ENCODE peak calls at places on chromosome 20, in six cellular contexts. One of them, this sample, is unnamed.

GRCh38 chr20:58986968-58987517 is 6.0 kb downstream of the NELFCD start:
- DNase-seq in fibroblast of pulmonary artery: no peak
- DNase-seq in thyroid gland: no peak
- DNase-seq in IMR-90: no peak
- DNase-seq in SK-N-SH: peak
- DNase-seq in upper lobe of left lung: no peak
- DNase-seq in this sample: no peak

GRCh38 chr20:15862178-15862577 is 711.1 kb downstream of the KIF16B start:
- DNase-seq in fibroblast of pulmonary artery: no peak
- DNase-seq in thyroid gland: no peak
- DNase-seq in IMR-90: no peak
- DNase-seq in SK-N-SH: no peak
- DNase-seq in upper lobe of left lung: no peak
- DNase-seq in this sample: no peak

GRCh38 chr20:2654831-2655230 is 2.4 kb downstream of the NOP56 start:
- DNase-seq in fibroblast of pulmonary artery: no peak
- DNase-seq in thyroid gland: no peak
- DNase-seq in IMR-90: no peak
- DNase-seq in SK-N-SH: no peak
- DNase-seq in upper lobe of left lung: no peak
- DNase-seq in this sample: no peak

GRCh38 chr20:47546184-47547033 is 44.7 kb downstream of the NCOA3 start:
- DNase-seq in fibroblast of pulmonary artery: peak
- DNase-seq in thyroid gland: peak
- DNase-seq in IMR-90: peak
- DNase-seq in SK-N-SH: no peak
- DNase-seq in upper lobe of left lung: no peak
- DNase-seq in this sample: peak

GRCh38 chr20:34559311-34560140 is 1.0 kb downstream of the MAP1LC3A start:
- DNase-seq in fibroblast of pulmonary artery: no peak
- DNase-seq in thyroid gland: peak
- DNase-seq in IMR-90: no peak
- DNase-seq in SK-N-SH: peak
- DNase-seq in upper lobe of left lung: peak
- DNase-seq in this sample: peak

GRCh38 chr20:1945134-1945618 is 48.7 kb downstream of the PDYN start:
- DNase-seq in fibroblast of pulmonary artery: peak
- DNase-seq in thyroid gland: peak
- DNase-seq in IMR-90: no peak
- DNase-seq in SK-N-SH: no peak
- DNase-seq in upper lobe of left lung: peak
- DNase-seq in this sample: no peak

GRCh38 chr20:4837760-4838159 is 116.1 kb downstream of the PRND start:
- DNase-seq in fibroblast of pulmonary artery: no peak
- DNase-seq in thyroid gland: no peak
- DNase-seq in IMR-90: no peak
- DNase-seq in SK-N-SH: no peak
- DNase-seq in upper lobe of left lung: no peak
- DNase-seq in this sample: no peak

GRCh38 chr20:43800186-43800585 is 73.4 kb upstream of the GTSF1L start:
- DNase-seq in fibroblast of pulmonary artery: no peak
- DNase-seq in thyroid gland: no peak
- DNase-seq in IMR-90: no peak
- DNase-seq in SK-N-SH: no peak
- DNase-seq in upper lobe of left lung: no peak
- DNase-seq in this sample: no peak

GRCh38 chr20:2236266-2236665 is 59.5 kb upstream of the TGM3 start:
- DNase-seq in fibroblast of pulmonary artery: peak
- DNase-seq in thyroid gland: no peak
- DNase-seq in IMR-90: peak
- DNase-seq in SK-N-SH: no peak
- DNase-seq in upper lobe of left lung: no peak
- DNase-seq in this sample: no peak

GRCh38 chr20:58892126-58892931 is 39.8 kb downstream of the GNAS start:
- DNase-seq in fibroblast of pulmonary artery: peak
- DNase-seq in thyroid gland: peak
- DNase-seq in IMR-90: peak
- DNase-seq in SK-N-SH: peak
- DNase-seq in upper lobe of left lung: peak
- DNase-seq in this sample: peak

GRCh38 chr20:4633780-4634179 is 87.9 kb upstream of the PRND start:
- DNase-seq in fibroblast of pulmonary artery: peak
- DNase-seq in thyroid gland: no peak
- DNase-seq in IMR-90: peak
- DNase-seq in SK-N-SH: no peak
- DNase-seq in upper lobe of left lung: no peak
- DNase-seq in this sample: peak

GRCh38 chr20:45489083-45489531 is 19.6 kb downstream of the WFDC2 start:
- DNase-seq in fibroblast of pulmonary artery: no peak
- DNase-seq in thyroid gland: no peak
- DNase-seq in IMR-90: no peak
- DNase-seq in SK-N-SH: no peak
- DNase-seq in upper lobe of left lung: no peak
- DNase-seq in this sample: no peak

GRCh38 chr20:37800618-37801017 is 102.3 kb upstream of the VSTM2L start:
- DNase-seq in fibroblast of pulmonary artery: no peak
- DNase-seq in thyroid gland: no peak
- DNase-seq in IMR-90: no peak
- DNase-seq in SK-N-SH: no peak
- DNase-seq in upper lobe of left lung: no peak
- DNase-seq in this sample: no peak

GRCh38 chr20:10752206-10752605 is 78.4 kb upstream of the JAG1 start:
- DNase-seq in fibroblast of pulmonary artery: no peak
- DNase-seq in thyroid gland: no peak
- DNase-seq in IMR-90: no peak
- DNase-seq in SK-N-SH: no peak
- DNase-seq in upper lobe of left lung: no peak
- DNase-seq in this sample: no peak

GRCh38 chr20:5031206-5031557 is 29.9 kb upstream of the SLC23A2 start:
- DNase-seq in fibroblast of pulmonary artery: no peak
- DNase-seq in thyroid gland: no peak
- DNase-seq in IMR-90: no peak
- DNase-seq in SK-N-SH: peak
- DNase-seq in upper lobe of left lung: no peak
- DNase-seq in this sample: no peak

GRCh38 chr20:60255426-60255825 is 297.2 kb downstream of the CDH26 start:
- DNase-seq in fibroblast of pulmonary artery: no peak
- DNase-seq in thyroid gland: no peak
- DNase-seq in IMR-90: no peak
- DNase-seq in SK-N-SH: peak
- DNase-seq in upper lobe of left lung: no peak
- DNase-seq in this sample: no peak

GRCh38 chr20:31698803-31699718 is 23.6 kb downstream of the BCL2L1 start:
- DNase-seq in fibroblast of pulmonary artery: peak
- DNase-seq in thyroid gland: peak
- DNase-seq in IMR-90: peak
- DNase-seq in SK-N-SH: no peak
- DNase-seq in upper lobe of left lung: no peak
- DNase-seq in this sample: peak

GRCh38 chr20:49699200-49699992 is 14.3 kb downstream of the B4GALT5 start:
- DNase-seq in fibroblast of pulmonary artery: peak
- DNase-seq in thyroid gland: no peak
- DNase-seq in IMR-90: peak
- DNase-seq in SK-N-SH: no peak
- DNase-seq in upper lobe of left lung: no peak
- DNase-seq in this sample: peak

DNA sequence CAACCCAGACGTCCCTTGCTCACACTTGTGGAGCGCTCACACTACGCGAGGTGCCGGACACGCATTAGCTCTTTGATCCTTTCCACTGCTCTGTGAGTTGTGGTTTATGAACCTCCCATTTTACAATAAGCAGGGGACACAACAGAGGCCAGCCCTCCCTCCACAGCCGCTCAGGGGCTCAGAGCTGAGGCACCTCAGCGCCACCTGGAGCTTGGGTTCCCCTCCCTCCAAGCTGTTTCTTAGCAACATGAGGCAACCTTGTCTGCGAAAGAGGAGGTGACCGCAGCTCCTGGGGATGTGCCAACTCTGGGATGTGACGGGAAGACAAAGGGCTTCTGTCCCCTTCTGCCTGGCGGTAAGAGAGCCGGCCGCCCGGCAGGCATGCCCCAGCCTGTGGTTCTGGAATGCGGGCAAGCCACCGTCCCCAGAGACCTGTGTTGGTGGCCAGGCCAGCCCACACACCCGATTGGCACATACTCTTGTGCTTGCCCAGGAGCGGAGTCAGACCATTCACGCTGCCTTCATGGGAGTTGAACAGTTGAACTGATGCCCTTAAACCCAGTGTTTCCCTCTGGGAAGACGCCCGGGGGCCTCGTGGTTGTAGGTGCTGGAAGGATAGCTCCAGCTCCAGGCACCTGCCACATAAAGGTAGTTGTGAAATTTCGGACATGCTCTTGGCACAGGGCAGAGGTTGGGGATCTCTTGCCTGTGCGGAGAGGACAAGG is 44.5 kb downstream of the RBM38 start:
- DNase-seq in fibroblast of pulmonary artery: no peak
- DNase-seq in thyroid gland: peak
- DNase-seq in IMR-90: no peak
- DNase-seq in SK-N-SH: no peak
- DNase-seq in upper lobe of left lung: peak
- DNase-seq in this sample: peak
- TF ChIP-seq CTCF in fibroblast of pulmonary artery: no peak
- TF ChIP-seq CTCF in thyroid gland: no peak
- TF ChIP-seq CTCF in IMR-90: no peak
- TF ChIP-seq CTCF in SK-N-SH: no peak
- TF ChIP-seq CTCF in upper lobe of left lung: no peak
- TF ChIP-seq CTCF in this sample: no peak

DNA sequence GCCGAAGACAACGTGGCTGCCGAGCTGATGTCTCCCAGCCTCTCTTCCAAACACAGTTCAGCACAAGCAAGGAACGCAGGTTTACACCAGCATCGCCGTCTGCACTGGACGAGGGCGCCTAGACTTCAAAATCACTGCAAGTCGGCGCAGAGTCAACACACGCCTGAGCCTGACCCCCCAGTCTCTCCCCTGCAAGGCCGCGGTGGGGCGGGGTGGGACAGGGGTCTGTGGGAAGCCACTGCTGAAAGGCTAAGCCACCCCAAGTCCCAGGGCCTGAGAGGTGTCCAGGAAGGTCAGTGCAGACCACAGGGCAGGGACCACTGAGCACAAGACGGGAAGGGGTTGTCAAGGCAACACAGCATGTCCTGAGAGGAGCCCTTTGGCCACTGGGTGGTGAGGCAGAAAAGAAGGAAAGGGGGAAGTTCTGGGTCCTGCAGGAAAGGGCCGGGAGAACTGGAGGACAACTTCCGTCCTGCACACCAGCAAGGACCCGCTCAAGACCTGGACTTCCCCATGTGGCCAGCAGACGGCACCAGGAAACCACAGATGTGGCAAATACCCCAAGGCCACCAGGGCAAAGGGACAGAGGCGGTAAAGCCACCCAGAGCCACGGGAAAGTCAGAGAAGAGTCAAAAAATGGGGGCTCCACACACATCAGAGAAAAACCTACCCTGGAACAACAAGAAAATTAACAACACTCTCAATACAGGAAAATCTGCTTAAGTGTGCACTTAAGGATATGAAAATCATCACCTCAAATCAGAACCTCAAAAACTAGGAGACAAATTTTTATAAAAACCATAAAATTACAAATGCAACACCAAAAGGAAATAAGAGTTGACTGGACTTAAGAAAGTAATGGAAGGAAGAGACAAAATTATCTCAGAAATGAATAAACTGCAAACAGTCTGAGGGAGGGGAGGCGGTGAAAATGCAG is 84.8 kb downstream of the TAF4 start:
- DNase-seq in fibroblast of pulmonary artery: peak
- DNase-seq in thyroid gland: no peak
- DNase-seq in IMR-90: no peak
- DNase-seq in SK-N-SH: peak
- DNase-seq in upper lobe of left lung: peak
- DNase-seq in this sample: peak
- TF ChIP-seq CTCF in fibroblast of pulmonary artery: peak
- TF ChIP-seq CTCF in thyroid gland: no peak
- TF ChIP-seq CTCF in IMR-90: peak
- TF ChIP-seq CTCF in SK-N-SH: peak
- TF ChIP-seq CTCF in upper lobe of left lung: peak
- TF ChIP-seq CTCF in this sample: peak

DNA sequence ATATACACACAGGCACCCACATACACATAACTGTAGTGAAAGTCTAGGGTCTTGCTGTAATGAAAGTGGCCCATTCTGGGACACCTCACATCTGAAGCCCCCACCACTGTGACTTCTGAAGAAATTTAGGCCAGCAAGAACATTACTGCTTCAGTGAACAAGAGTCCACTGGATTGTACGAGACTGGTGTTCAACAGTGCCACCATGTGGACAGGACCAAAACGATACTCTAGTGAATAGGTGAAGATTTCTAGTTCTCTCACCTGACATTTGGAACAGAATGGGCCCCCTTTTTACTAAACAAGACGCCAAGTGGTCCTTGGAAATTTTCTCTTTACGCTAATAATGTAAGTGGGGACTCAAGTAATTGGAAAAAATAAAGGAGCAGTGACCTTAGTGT is 156.9 kb downstream of the MAFB start:
- DNase-seq in fibroblast of pulmonary artery: peak
- DNase-seq in thyroid gland: no peak
- DNase-seq in IMR-90: no peak
- DNase-seq in SK-N-SH: no peak
- DNase-seq in upper lobe of left lung: no peak
- DNase-seq in this sample: peak
- TF ChIP-seq CTCF in fibroblast of pulmonary artery: peak
- TF ChIP-seq CTCF in thyroid gland: no peak
- TF ChIP-seq CTCF in IMR-90: no peak
- TF ChIP-seq CTCF in SK-N-SH: peak
- TF ChIP-seq CTCF in upper lobe of left lung: no peak
- TF ChIP-seq CTCF in this sample: peak

GRCh38 chr20:63577317-63577894 is 3.4 kb upstream of the HELZ2 start:
- DNase-seq in fibroblast of pulmonary artery: no peak
- DNase-seq in thyroid gland: peak
- DNase-seq in IMR-90: no peak
- DNase-seq in SK-N-SH: peak
- DNase-seq in upper lobe of left lung: peak
- DNase-seq in this sample: no peak

GRCh38 chr20:63574156-63574828 is at the start of gene HELZ2:
- DNase-seq in fibroblast of pulmonary artery: peak
- DNase-seq in thyroid gland: peak
- DNase-seq in IMR-90: peak
- DNase-seq in SK-N-SH: peak
- DNase-seq in upper lobe of left lung: peak
- DNase-seq in this sample: peak

GRCh38 chr20:63574829-63575720 is 1.0 kb upstream of the HELZ2 start:
- DNase-seq in fibroblast of pulmonary artery: peak
- DNase-seq in thyroid gland: no peak
- DNase-seq in IMR-90: peak
- DNase-seq in SK-N-SH: no peak
- DNase-seq in upper lobe of left lung: no peak
- DNase-seq in this sample: no peak

GRCh38 chr20:63578224-63579016 is 4.4 kb upstream of the HELZ2 start:
- DNase-seq in fibroblast of pulmonary artery: no peak
- DNase-seq in thyroid gland: no peak
- DNase-seq in IMR-90: no peak
- DNase-seq in SK-N-SH: no peak
- DNase-seq in upper lobe of left lung: peak
- DNase-seq in this sample: no peak

DNA sequence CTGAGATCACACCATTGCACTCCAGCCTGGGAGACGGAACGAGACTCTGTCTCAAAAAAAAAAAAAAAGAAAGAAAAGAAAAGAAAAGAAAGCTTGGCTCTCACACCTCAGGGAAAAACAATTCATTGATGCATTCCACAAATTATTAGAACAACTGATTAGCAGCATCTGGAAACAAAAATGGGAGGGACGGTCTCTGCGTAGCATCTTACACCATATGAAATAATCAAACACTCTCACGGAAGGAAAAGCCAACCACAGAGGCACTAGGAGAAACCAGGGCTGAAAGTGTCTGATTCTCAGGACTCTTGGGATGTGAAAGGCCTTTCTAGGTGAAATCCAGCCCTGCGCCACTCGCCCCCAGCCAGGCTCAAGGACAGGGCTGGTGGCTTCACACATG is 2.3 kb upstream of the HELZ2 start:
- DNase-seq in fibroblast of pulmonary artery: no peak
- DNase-seq in thyroid gland: no peak
- DNase-seq in IMR-90: no peak
- DNase-seq in SK-N-SH: no peak
- DNase-seq in upper lobe of left lung: no peak
- DNase-seq in this sample: no peak
- TF ChIP-seq CTCF in fibroblast of pulmonary artery: no peak
- TF ChIP-seq CTCF in thyroid gland: no peak
- TF ChIP-seq CTCF in IMR-90: no peak
- TF ChIP-seq CTCF in SK-N-SH: no peak
- TF ChIP-seq CTCF in upper lobe of left lung: no peak
- TF ChIP-seq CTCF in this sample: no peak

This sample was measured in choroid plexus epithelial cell.